ENCODE peak calls at places on chromosomes 5 and 9, in nine cellular contexts. Q, E, I, Y, A, X, K, C and S are unnamed samples.

GRCh38 chr9:127905788-127906191 is 6.4 kb upstream of the ST6GALNAC6 start:
- DNase-seq in Q (no peak), E (no peak), I (no peak), Y (no peak), A (no peak), X (peak), K (no peak), C (no peak), S (no peak)

GRCh38 chr5:23105021-23105420 is 251.9 kb upstream of the CDH12 start:
- DNase-seq in Q (no peak), E (no peak), I (no peak), Y (no peak), A (no peak), X (no peak), K (no peak), C (no peak), S (no peak)

GRCh38 chr5:135559342-135559741 is 19.4 kb downstream of the CXCL14 start:
- DNase-seq in Q (peak), E (no peak), I (no peak), Y (peak), A (no peak), X (no peak), K (no peak), C (no peak), S (peak)

GRCh38 chr9:117189121-117189520 is 225.7 kb downstream of the ASTN2 start:
- DNase-seq in Q (no peak), E (no peak), I (peak), Y (peak), A (no peak), X (no peak), K (peak), C (no peak), S (peak)

GRCh38 chr9:85377751-85378289 is 363.9 kb downstream of the AGTPBP1 start:
- DNase-seq in Q (no peak), E (no peak), I (peak), Y (no peak), A (no peak), X (no peak), K (peak), C (no peak), S (no peak)

GRCh38 chr5:39224196-39224754 is 4.9 kb upstream of the FYB1 start:
- DNase-seq in Q (peak), E (no peak), I (peak), Y (peak), A (peak), X (no peak), K (peak), C (no peak), S (peak)

GRCh38 chr9:88544245-88544644 is 9.3 kb downstream of the NXNL2 start:
- DNase-seq in Q (no peak), E (no peak), I (no peak), Y (no peak), A (peak), X (no peak), K (no peak), C (no peak), S (no peak)

GRCh38 chr9:6667633-6668280 is 22.2 kb upstream of the GLDC start:
- DNase-seq in Q (peak), E (no peak), I (peak), Y (peak), A (no peak), X (no peak), K (no peak), C (no peak), S (peak)

GRCh38 chr9:138117836-138118235 is 240.3 kb downstream of the CACNA1B start:
- DNase-seq in Q (no peak), E (no peak), I (no peak), Y (no peak), A (no peak), X (no peak), K (no peak), C (no peak), S (no peak)

GRCh38 chr5:151670953-151671636 is 15.6 kb downstream of the SPARC start:
- DNase-seq in Q (peak), E (no peak), I (no peak), Y (peak), A (no peak), X (no peak), K (peak), C (no peak), S (peak)

GRCh38 chr5:20555034-20555433 is 567.0 kb upstream of the CDH18 start:
- DNase-seq in Q (no peak), E (no peak), I (no peak), Y (no peak), A (no peak), X (no peak), K (no peak), C (peak), S (no peak)

GRCh38 chr9:134908524-134909364 is 9.0 kb downstream of the FCN1 start:
- DNase-seq in Q (no peak), E (no peak), I (no peak), Y (no peak), A (no peak), X (no peak), K (no peak), C (no peak), S (no peak)

GRCh38 chr5:58922392-58923171 is 339.7 kb downstream of the RAB3C start:
- DNase-seq in Q (peak), E (peak), I (peak), Y (peak), A (no peak), X (no peak), K (no peak), C (no peak), S (no peak)

GRCh38 chr5:173602423-173602822 is 14.0 kb downstream of the BOD1 start:
- DNase-seq in Q (peak), E (peak), I (peak), Y (peak), A (no peak), X (no peak), K (no peak), C (no peak), S (peak)

GRCh38 chr5:17738461-17738860 is 104.2 kb downstream of the TAF11L14 start:
- DNase-seq in Q (no peak), E (no peak), I (no peak), Y (no peak), A (no peak), X (no peak), K (no peak), C (no peak), S (no peak)

GRCh38 chr5:124301850-124302249 is 444.6 kb downstream of the ZNF608 start:
- DNase-seq in Q (peak), E (no peak), I (peak), Y (peak), A (no peak), X (no peak), K (no peak), C (no peak), S (peak)

GRCh38 chr5:139880416-139881144 is 85.0 kb downstream of the PSD2 start:
- DNase-seq in Q (no peak), E (no peak), I (no peak), Y (no peak), A (no peak), X (no peak), K (no peak), C (no peak), S (no peak)
- H3K4me3 ChIP-seq in Q (no peak), E (no peak), I (no peak), Y (no peak), A (no peak), X (no peak), K (no peak), C (no peak), S (no peak)

GRCh38 chr5:147346006-147346561 is 111.3 kb downstream of the STK32A start:
- DNase-seq in Q (no peak), E (no peak), I (no peak), Y (no peak), A (no peak), X (no peak), K (no peak), C (no peak), S (no peak)
- TF ChIP-seq CTCF in Q (no peak), E (no peak), I (no peak), Y (no peak), A (no peak), X (no peak), K (no peak), C (no peak), S (peak)

GRCh38 chr9:27371382-27371781 is 74.4 kb upstream of the EQTN start:
- DNase-seq in Q (no peak), E (peak), I (no peak), Y (no peak), A (no peak), X (no peak), K (peak), C (no peak), S (no peak)
- H3K4me3 ChIP-seq in Q (no peak), E (no peak), I (no peak), Y (no peak), A (no peak), X (no peak), K (no peak), C (no peak), S (no peak)

GRCh38 chr5:74915488-74915887 is 49.3 kb upstream of the FAM169A start:
- DNase-seq in Q (no peak), E (no peak), I (no peak), Y (no peak), A (no peak), X (no peak), K (no peak), C (no peak), S (no peak)

GRCh38 chr5:74918232-74918669 is 52.1 kb upstream of the FAM169A start:
- DNase-seq in Q (no peak), E (no peak), I (no peak), Y (no peak), A (no peak), X (no peak), K (no peak), C (peak), S (no peak)

GRCh38 chr5:74919041-74919440 is 52.9 kb upstream of the FAM169A start:
- DNase-seq in Q (no peak), E (no peak), I (no peak), Y (no peak), A (no peak), X (no peak), K (no peak), C (no peak), S (no peak)

GRCh38 chr5:74916831-74917710 is 50.9 kb upstream of the FAM169A start:
- DNase-seq in Q (peak), E (no peak), I (peak), Y (peak), A (no peak), X (no peak), K (peak), C (peak), S (peak)

GRCh38 chr5:74919487-74919886 is 53.3 kb upstream of the FAM169A start:
- DNase-seq in Q (peak), E (no peak), I (peak), Y (peak), A (no peak), X (no peak), K (peak), C (peak), S (peak)
- TF ChIP-seq CTCF in Q (peak), E (peak), I (peak), Y (peak), A (no peak), X (peak), K (peak), C (peak), S (peak)

GRCh38 chr9:121652037-121652837 is 803 bp downstream of the DAB2IP start:
- DNase-seq in Q (no peak), E (peak), I (no peak), Y (no peak), A (no peak), X (no peak), K (no peak), C (no peak), S (no peak)
- H3K4me3 ChIP-seq in Q (peak), E (no peak), I (peak), Y (peak), A (no peak), X (no peak), K (peak), C (peak), S (peak)

DNA sequence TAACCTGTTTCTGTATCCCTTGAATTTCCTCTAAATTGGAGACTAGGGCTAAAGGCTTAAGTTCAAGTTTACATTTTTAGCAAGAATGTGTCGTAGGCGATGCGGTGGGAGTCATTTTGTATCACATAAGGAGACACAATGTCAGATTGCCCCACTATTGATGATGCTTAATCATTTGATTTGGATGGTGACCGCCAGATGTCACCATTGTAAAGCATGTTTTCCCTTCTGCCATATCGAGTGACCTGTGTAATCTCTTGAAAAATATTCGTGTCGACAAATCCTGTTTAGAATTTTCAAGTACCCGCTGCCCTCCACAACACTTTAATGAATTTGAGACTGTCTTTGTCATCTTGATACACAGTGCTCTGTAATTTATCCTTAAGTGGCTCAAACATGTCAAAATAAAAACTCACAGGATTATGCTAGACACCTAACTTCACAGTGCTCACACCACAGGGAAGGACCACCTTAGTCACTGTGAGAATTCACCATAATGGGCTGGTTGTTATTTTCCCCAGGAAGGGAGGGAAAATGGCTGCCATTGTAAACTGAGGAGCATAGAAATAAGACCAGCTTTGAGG is 34.5 kb upstream of the SLC46A2 start:
- DNase-seq in Q (peak), E (peak), I (peak), Y (peak), A (no peak), X (no peak), K (peak), C (peak), S (peak)
- TF ChIP-seq CTCF in Q (peak), E (peak), I (peak), Y (peak), A (peak), X (no peak), K (peak), C (peak), S (peak)

DNA sequence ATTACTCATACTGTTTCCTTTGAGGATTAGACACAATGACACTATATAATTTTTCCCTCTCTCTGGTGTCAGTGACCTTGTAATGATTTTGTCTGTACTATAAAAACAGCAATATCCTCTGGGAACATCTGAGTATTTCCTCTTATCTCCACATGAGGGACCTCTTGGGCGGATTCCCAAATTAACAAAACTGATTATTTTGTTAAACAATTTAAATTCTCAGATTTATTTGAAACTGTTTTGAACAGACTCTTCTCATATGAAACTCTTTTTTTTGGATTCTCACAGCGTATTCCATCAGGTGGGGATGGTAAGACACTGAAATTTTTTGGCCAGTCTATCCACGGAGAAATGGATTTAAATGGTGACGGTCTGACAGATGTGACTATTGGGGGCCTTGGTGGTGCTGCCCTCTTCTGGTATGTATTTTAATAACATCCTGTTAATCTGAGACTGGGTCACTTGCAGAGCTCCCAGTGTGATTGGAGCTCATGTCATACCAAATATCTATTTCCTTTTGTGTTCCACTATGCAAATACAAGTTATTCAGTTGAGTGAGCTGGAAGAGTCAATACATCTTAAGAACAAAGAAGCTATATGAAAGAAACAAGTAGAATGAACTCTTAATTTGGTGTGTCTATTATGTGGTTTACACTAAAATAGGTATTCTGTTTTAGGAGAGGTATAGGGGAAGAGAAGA is 73.8 kb upstream of the ITGA2 start:
- DNase-seq in Q (peak), E (peak), I (peak), Y (peak), A (peak), X (peak), K (peak), C (peak), S (peak)
- H3K4me3 ChIP-seq in Q (peak), E (no peak), I (peak), Y (peak), A (no peak), X (no peak), K (peak), C (peak), S (peak)

DNA sequence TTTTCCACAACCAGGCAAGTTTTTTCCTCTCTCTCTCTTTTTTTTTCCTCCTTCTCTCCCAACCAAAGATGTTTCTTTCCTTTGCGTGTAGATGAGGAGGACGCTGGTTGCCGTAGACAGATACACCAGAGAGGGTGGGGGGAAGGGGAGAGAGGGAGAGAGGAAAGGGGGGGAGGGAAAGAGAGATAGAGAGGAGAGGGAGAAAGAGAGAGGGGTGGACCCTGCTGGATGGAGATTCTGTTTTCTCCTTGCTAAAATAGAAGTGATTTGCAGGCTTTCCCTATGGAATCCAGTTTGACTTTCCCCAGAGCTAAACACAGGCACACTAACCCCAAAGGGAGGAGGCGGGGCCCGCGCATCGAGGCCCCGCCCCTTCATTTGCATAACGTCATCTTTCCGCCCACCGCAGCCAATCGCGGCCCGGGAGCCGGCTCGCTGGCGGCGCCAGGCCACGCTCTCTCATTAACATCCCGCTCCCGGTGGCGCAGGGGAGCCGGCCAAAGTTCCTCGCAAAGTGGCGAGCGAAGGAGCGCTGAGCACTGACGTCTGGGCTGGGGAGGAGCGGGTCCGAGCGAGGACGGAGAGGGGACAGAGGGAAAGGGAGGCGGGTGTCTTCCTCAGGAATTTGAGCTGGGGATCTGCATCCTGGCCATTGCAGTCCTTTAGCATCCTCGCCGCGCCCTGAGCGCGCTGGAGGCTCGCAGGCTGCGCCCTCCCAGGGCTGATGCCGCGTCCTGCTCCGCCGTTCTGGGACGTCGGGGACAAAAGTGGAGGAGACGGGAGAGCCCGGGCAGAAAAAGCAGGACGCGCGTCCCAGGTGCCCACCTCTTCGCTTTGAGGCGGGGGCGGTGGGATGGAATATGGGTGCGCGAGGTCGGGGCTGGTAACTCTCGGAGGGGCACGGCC is 559 bp upstream of the EBF1 start:
- DNase-seq in Q (peak), E (peak), I (peak), Y (peak), A (no peak), X (peak), K (peak), C (no peak), S (peak)
- TF ChIP-seq CTCF in Q (no peak), E (no peak), I (no peak), Y (no peak), A (no peak), X (no peak), K (no peak), C (no peak), S (peak)

GRCh38 chr5:53488195-53488594 is 7.8 kb downstream of the FST start:
- DNase-seq in Q (no peak), E (no peak), I (no peak), Y (peak), A (no peak), X (no peak), K (peak), C (no peak), S (no peak)

GRCh38 chr5:53487436-53487835 is 7.0 kb downstream of the FST start:
- DNase-seq in Q (no peak), E (no peak), I (no peak), Y (no peak), A (no peak), X (no peak), K (peak), C (no peak), S (no peak)

GRCh38 chr5:53490747-53491146 is 10.3 kb downstream of the FST start:
- DNase-seq in Q (peak), E (no peak), I (peak), Y (peak), A (no peak), X (no peak), K (peak), C (peak), S (peak)
- H3K4me3 ChIP-seq in Q (no peak), E (no peak), I (no peak), Y (no peak), A (no peak), X (no peak), K (no peak), C (no peak), S (no peak)